ENCODE peak calls at places on chromosomes 11 and 22, in ten cellular contexts. One of them, this sample, is unnamed.

GRCh38 chr22:22666307-22667091 is 22.1 kb downstream of the GGTLC2 start:
- DNase-seq in cardiac muscle cell: no peak
- DNase-seq in AG04449: no peak
- DNase-seq in astrocyte of the spinal cord: peak; percentile 9
- DNase-seq in HAP-1: no peak
- DNase-seq in fibroblast of the aortic adventitia: peak; percentile 37
- DNase-seq in sigmoid colon: no peak
- DNase-seq in tibial artery: no peak
- DNase-seq in cardiac fibroblast: peak; percentile 54
- DNase-seq in skeletal muscle cell: no peak
- DNase-seq in this sample: peak; percentile 70

GRCh38 chr11:2549080-2549479 is 104.3 kb downstream of the KCNQ1 start:
- DNase-seq in cardiac muscle cell: no peak
- DNase-seq in AG04449: no peak
- DNase-seq in astrocyte of the spinal cord: no peak
- DNase-seq in HAP-1: no peak
- DNase-seq in fibroblast of the aortic adventitia: no peak
- DNase-seq in sigmoid colon: peak; percentile 55
- DNase-seq in tibial artery: peak; percentile 38
- DNase-seq in cardiac fibroblast: no peak
- DNase-seq in skeletal muscle cell: no peak
- DNase-seq in this sample: no peak

GRCh38 chr11:133934599-133935550 is 21.9 kb downstream of the IGSF9B start:
- DNase-seq in cardiac muscle cell: peak; percentile 35
- DNase-seq in AG04449: no peak
- DNase-seq in astrocyte of the spinal cord: no peak
- DNase-seq in HAP-1: no peak
- DNase-seq in fibroblast of the aortic adventitia: peak; percentile 76
- DNase-seq in sigmoid colon: no peak
- DNase-seq in tibial artery: no peak
- DNase-seq in cardiac fibroblast: peak; percentile 91
- DNase-seq in skeletal muscle cell: no peak
- DNase-seq in this sample: peak; percentile 60

GRCh38 chr11:117019871-117020270 is 78.4 kb downstream of the SIK3 start:
- DNase-seq in cardiac muscle cell: no peak
- DNase-seq in AG04449: no peak
- DNase-seq in astrocyte of the spinal cord: no peak
- DNase-seq in HAP-1: no peak
- DNase-seq in fibroblast of the aortic adventitia: no peak
- DNase-seq in sigmoid colon: no peak
- DNase-seq in tibial artery: no peak
- DNase-seq in cardiac fibroblast: no peak
- DNase-seq in skeletal muscle cell: no peak
- DNase-seq in this sample: no peak

GRCh38 chr11:70467196-70468085 is 69.1 kb downstream of the CTTN start:
- DNase-seq in cardiac muscle cell: peak; percentile 77
- DNase-seq in AG04449: no peak
- DNase-seq in astrocyte of the spinal cord: peak; percentile 45
- DNase-seq in HAP-1: peak; percentile 43
- DNase-seq in fibroblast of the aortic adventitia: peak; percentile 60
- DNase-seq in sigmoid colon: no peak
- DNase-seq in tibial artery: no peak
- DNase-seq in cardiac fibroblast: peak; percentile 65
- DNase-seq in skeletal muscle cell: no peak
- DNase-seq in this sample: peak; percentile 80

GRCh38 chr11:57938351-57938750 is 85.3 kb upstream of the OR9Q1 start:
- DNase-seq in cardiac muscle cell: no peak
- DNase-seq in AG04449: no peak
- DNase-seq in astrocyte of the spinal cord: no peak
- DNase-seq in HAP-1: no peak
- DNase-seq in fibroblast of the aortic adventitia: no peak
- DNase-seq in sigmoid colon: no peak
- DNase-seq in tibial artery: no peak
- DNase-seq in cardiac fibroblast: no peak
- DNase-seq in skeletal muscle cell: no peak
- DNase-seq in this sample: no peak

GRCh38 chr11:96579642-96580041 is 189.8 kb downstream of the JRKL start:
- DNase-seq in cardiac muscle cell: no peak
- DNase-seq in AG04449: no peak
- DNase-seq in astrocyte of the spinal cord: no peak
- DNase-seq in HAP-1: no peak
- DNase-seq in fibroblast of the aortic adventitia: no peak
- DNase-seq in sigmoid colon: no peak
- DNase-seq in tibial artery: no peak
- DNase-seq in cardiac fibroblast: no peak
- DNase-seq in skeletal muscle cell: no peak
- DNase-seq in this sample: no peak

GRCh38 chr22:50342651-50343540 is at the start of gene PPP6R2:
- DNase-seq in cardiac muscle cell: peak; percentile 87
- DNase-seq in AG04449: no peak
- DNase-seq in astrocyte of the spinal cord: peak; percentile 56
- DNase-seq in HAP-1: peak; percentile 52
- DNase-seq in fibroblast of the aortic adventitia: peak; percentile 47
- DNase-seq in sigmoid colon: peak; percentile 90
- DNase-seq in tibial artery: peak; percentile 89
- DNase-seq in cardiac fibroblast: peak; percentile 73
- DNase-seq in skeletal muscle cell: no peak
- DNase-seq in this sample: peak; percentile 93

GRCh38 chr22:39241632-39242388 is 3.0 kb downstream of the PDGFB start:
- DNase-seq in cardiac muscle cell: no peak
- DNase-seq in AG04449: no peak
- DNase-seq in astrocyte of the spinal cord: no peak
- DNase-seq in HAP-1: no peak
- DNase-seq in fibroblast of the aortic adventitia: no peak
- DNase-seq in sigmoid colon: no peak
- DNase-seq in tibial artery: no peak
- DNase-seq in cardiac fibroblast: no peak
- DNase-seq in skeletal muscle cell: no peak
- DNase-seq in this sample: no peak

GRCh38 chr22:39242389-39242808 is 2.4 kb downstream of the PDGFB start:
- DNase-seq in cardiac muscle cell: peak; percentile 54
- DNase-seq in AG04449: no peak
- DNase-seq in astrocyte of the spinal cord: no peak
- DNase-seq in HAP-1: no peak
- DNase-seq in fibroblast of the aortic adventitia: no peak
- DNase-seq in sigmoid colon: no peak
- DNase-seq in tibial artery: no peak
- DNase-seq in cardiac fibroblast: no peak
- DNase-seq in skeletal muscle cell: no peak
- DNase-seq in this sample: peak; percentile 72

GRCh38 chr22:39239561-39240423 is 5.0 kb downstream of the PDGFB start:
- DNase-seq in cardiac muscle cell: no peak
- DNase-seq in AG04449: no peak
- DNase-seq in astrocyte of the spinal cord: no peak
- DNase-seq in HAP-1: no peak
- DNase-seq in fibroblast of the aortic adventitia: no peak
- DNase-seq in sigmoid colon: no peak
- DNase-seq in tibial artery: no peak
- DNase-seq in cardiac fibroblast: no peak
- DNase-seq in skeletal muscle cell: no peak
- DNase-seq in this sample: no peak

GRCh38 chr22:39242809-39243442 is 1.9 kb downstream of the PDGFB start:
- DNase-seq in cardiac muscle cell: no peak
- DNase-seq in AG04449: no peak
- DNase-seq in astrocyte of the spinal cord: no peak
- DNase-seq in HAP-1: no peak
- DNase-seq in fibroblast of the aortic adventitia: no peak
- DNase-seq in sigmoid colon: no peak
- DNase-seq in tibial artery: no peak
- DNase-seq in cardiac fibroblast: no peak
- DNase-seq in skeletal muscle cell: no peak
- DNase-seq in this sample: peak; percentile 53

DNA sequence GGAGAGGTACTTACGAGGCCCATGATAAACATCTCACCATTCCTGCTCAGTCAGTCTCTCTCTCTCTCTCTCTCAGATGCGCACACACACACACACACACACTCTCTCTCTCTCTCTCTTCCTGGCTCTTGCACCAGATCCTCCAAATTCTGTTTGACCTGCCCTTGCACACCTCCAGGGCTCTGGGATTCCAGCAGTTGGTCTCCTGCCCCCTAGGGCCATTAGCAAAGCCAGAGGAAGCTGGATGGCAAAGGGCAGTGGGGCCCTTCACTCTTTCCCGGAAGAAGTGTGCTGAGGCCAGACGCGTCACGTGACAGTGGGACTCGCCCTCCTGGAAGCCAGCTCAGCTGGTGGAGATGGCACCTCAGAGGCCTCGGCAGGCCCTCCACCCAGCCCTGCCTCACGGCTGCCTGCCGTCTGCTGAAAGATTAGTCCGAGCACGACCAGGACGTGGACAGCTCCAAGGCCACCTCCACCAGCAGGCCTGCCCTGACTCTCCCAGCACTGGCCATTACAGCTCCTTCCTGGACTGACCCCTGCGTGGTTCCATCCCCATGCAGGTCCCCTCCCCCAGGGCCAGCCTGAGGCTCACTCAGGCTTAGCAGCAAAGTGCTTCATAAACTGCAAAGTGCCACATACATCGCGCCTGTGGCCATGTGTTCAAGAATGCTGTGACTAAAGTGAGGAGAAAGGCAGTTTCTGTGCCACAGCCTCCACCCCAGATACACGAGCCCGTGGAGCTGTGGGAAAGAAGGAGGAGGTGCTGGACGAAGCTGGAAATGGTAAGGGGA is 3.7 kb downstream of the PDGFB start:
- DNase-seq in cardiac muscle cell: no peak
- DNase-seq in AG04449: no peak
- DNase-seq in astrocyte of the spinal cord: no peak
- DNase-seq in HAP-1: no peak
- DNase-seq in fibroblast of the aortic adventitia: no peak
- DNase-seq in sigmoid colon: peak; percentile 86
- DNase-seq in tibial artery: no peak
- DNase-seq in cardiac fibroblast: no peak
- DNase-seq in skeletal muscle cell: no peak
- DNase-seq in this sample: peak; percentile 35
- H3K4me3 ChIP-seq in cardiac muscle cell: no peak overlapping the region
- H3K4me3 ChIP-seq in AG04449: no peak overlapping the region
- H3K4me3 ChIP-seq in astrocyte of the spinal cord: no peak overlapping the region
- H3K4me3 ChIP-seq in HAP-1: no peak overlapping the region
- H3K4me3 ChIP-seq in fibroblast of the aortic adventitia: no peak overlapping the region
- H3K4me3 ChIP-seq in sigmoid colon: peak overlapping the region; percentile 57
- H3K4me3 ChIP-seq in tibial artery: peak overlapping the region; percentile 48
- H3K4me3 ChIP-seq in cardiac fibroblast: no peak overlapping the region
- H3K4me3 ChIP-seq in skeletal muscle cell: no peak overlapping the region
- H3K4me3 ChIP-seq in this sample: no peak overlapping the region

DNA sequence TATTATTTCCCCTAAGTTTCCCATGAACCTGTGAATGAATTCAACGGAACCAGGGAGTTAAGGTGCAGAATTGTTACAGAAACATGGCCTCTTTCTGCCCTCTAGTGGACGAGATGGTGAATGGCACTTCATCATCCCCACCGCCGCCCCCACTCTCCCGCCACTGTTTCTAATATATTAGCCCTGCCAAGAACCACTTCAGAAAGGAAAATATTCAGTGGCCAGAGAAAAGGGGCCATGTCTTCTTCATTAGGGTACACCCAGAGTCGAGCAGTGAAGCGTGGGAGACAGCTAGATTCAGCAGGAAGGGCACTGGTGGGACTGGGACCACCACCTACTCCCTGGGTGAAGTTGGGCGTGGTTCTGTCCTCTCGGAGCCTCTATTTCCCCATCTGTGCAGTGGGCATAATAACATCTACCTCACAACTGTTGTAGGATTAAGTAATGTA is 46.4 kb upstream of the SYT13 start:
- DNase-seq in cardiac muscle cell: peak; percentile 67
- DNase-seq in AG04449: no peak
- DNase-seq in astrocyte of the spinal cord: peak; percentile 30
- DNase-seq in HAP-1: peak; percentile 48
- DNase-seq in fibroblast of the aortic adventitia: peak; percentile 45
- DNase-seq in sigmoid colon: peak; percentile 72
- DNase-seq in tibial artery: peak; percentile 72
- DNase-seq in cardiac fibroblast: peak; percentile 64
- DNase-seq in skeletal muscle cell: no peak
- DNase-seq in this sample: peak; percentile 62
- H3K4me3 ChIP-seq in cardiac muscle cell: no peak overlapping the region
- H3K4me3 ChIP-seq in AG04449: no peak overlapping the region
- H3K4me3 ChIP-seq in astrocyte of the spinal cord: no peak overlapping the region
- H3K4me3 ChIP-seq in HAP-1: no peak overlapping the region
- H3K4me3 ChIP-seq in fibroblast of the aortic adventitia: no peak overlapping the region
- H3K4me3 ChIP-seq in sigmoid colon: peak overlapping the region; percentile 22
- H3K4me3 ChIP-seq in tibial artery: peak overlapping the region; percentile 30
- H3K4me3 ChIP-seq in cardiac fibroblast: no peak overlapping the region
- H3K4me3 ChIP-seq in skeletal muscle cell: no peak overlapping the region
- H3K4me3 ChIP-seq in this sample: no peak overlapping the region

GRCh38 chr11:123653997-123654565 is 343 bp downstream of the SCN3B start:
- DNase-seq in cardiac muscle cell: peak; percentile 85
- DNase-seq in AG04449: no peak
- DNase-seq in astrocyte of the spinal cord: peak; percentile 42
- DNase-seq in HAP-1: no peak
- DNase-seq in fibroblast of the aortic adventitia: peak; percentile 35
- DNase-seq in sigmoid colon: peak; percentile 66
- DNase-seq in tibial artery: no peak
- DNase-seq in cardiac fibroblast: peak; percentile 45
- DNase-seq in skeletal muscle cell: no peak
- DNase-seq in this sample: peak; percentile 74

GRCh38 chr11:123645576-123645975 is 8.8 kb downstream of the SCN3B start:
- DNase-seq in cardiac muscle cell: no peak
- DNase-seq in AG04449: no peak
- DNase-seq in astrocyte of the spinal cord: no peak
- DNase-seq in HAP-1: no peak
- DNase-seq in fibroblast of the aortic adventitia: no peak
- DNase-seq in sigmoid colon: no peak
- DNase-seq in tibial artery: no peak
- DNase-seq in cardiac fibroblast: no peak
- DNase-seq in skeletal muscle cell: no peak
- DNase-seq in this sample: no peak

GRCh38 chr11:123653405-123653996 is 923 bp downstream of the SCN3B start:
- DNase-seq in cardiac muscle cell: no peak
- DNase-seq in AG04449: no peak
- DNase-seq in astrocyte of the spinal cord: peak; percentile 4
- DNase-seq in HAP-1: no peak
- DNase-seq in fibroblast of the aortic adventitia: no peak
- DNase-seq in sigmoid colon: no peak
- DNase-seq in tibial artery: no peak
- DNase-seq in cardiac fibroblast: no peak
- DNase-seq in skeletal muscle cell: no peak
- DNase-seq in this sample: no peak

GRCh38 chr11:123654566-123655081 is at the start of gene SCN3B:
- DNase-seq in cardiac muscle cell: peak; percentile 90
- DNase-seq in AG04449: no peak
- DNase-seq in astrocyte of the spinal cord: peak; percentile 70
- DNase-seq in HAP-1: peak; percentile 70
- DNase-seq in fibroblast of the aortic adventitia: peak; percentile 59
- DNase-seq in sigmoid colon: peak; percentile 71
- DNase-seq in tibial artery: no peak
- DNase-seq in cardiac fibroblast: peak; percentile 62
- DNase-seq in skeletal muscle cell: peak; percentile 26
- DNase-seq in this sample: peak; percentile 88

DNA sequence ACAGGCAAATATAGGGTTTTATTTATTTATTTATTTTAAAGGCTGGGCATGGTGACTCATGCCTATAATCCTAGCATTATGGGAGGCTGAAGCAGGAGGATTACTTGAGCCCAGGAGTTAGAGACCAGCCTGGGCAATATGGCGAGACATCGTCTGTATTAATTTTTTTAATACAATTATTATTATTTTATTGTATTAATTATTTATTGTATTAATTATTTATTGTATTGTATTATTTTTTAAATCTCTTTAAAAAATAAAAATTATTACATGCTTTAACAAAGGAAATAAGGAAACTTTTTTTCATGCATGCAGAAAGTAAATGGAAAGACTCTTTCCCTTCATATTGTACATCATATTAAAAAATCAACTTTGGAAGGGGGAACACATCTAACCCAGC is 3.5 kb downstream of the SCN3B start:
- DNase-seq in cardiac muscle cell: no peak
- DNase-seq in AG04449: no peak
- DNase-seq in astrocyte of the spinal cord: no peak
- DNase-seq in HAP-1: no peak
- DNase-seq in fibroblast of the aortic adventitia: no peak
- DNase-seq in sigmoid colon: no peak
- DNase-seq in tibial artery: no peak
- DNase-seq in cardiac fibroblast: no peak
- DNase-seq in skeletal muscle cell: no peak
- DNase-seq in this sample: no peak
- H3K4me3 ChIP-seq in cardiac muscle cell: no peak overlapping the region
- H3K4me3 ChIP-seq in AG04449: no peak overlapping the region
- H3K4me3 ChIP-seq in astrocyte of the spinal cord: no peak overlapping the region
- H3K4me3 ChIP-seq in HAP-1: no peak overlapping the region
- H3K4me3 ChIP-seq in fibroblast of the aortic adventitia: no peak overlapping the region
- H3K4me3 ChIP-seq in sigmoid colon: no peak overlapping the region
- H3K4me3 ChIP-seq in tibial artery: no peak overlapping the region
- H3K4me3 ChIP-seq in cardiac fibroblast: no peak overlapping the region
- H3K4me3 ChIP-seq in skeletal muscle cell: no peak overlapping the region
- H3K4me3 ChIP-seq in this sample: no peak overlapping the region

GRCh38 chr11:77049081-77049480 is 14.9 kb downstream of the B3GNT6 start:
- DNase-seq in cardiac muscle cell: no peak
- DNase-seq in AG04449: no peak
- DNase-seq in astrocyte of the spinal cord: no peak
- DNase-seq in HAP-1: peak; percentile 48
- DNase-seq in fibroblast of the aortic adventitia: no peak
- DNase-seq in sigmoid colon: peak; percentile 46
- DNase-seq in tibial artery: no peak
- DNase-seq in cardiac fibroblast: no peak
- DNase-seq in skeletal muscle cell: no peak
- DNase-seq in this sample: no peak

GRCh38 chr11:77046060-77046501 is 11.9 kb downstream of the B3GNT6 start:
- DNase-seq in cardiac muscle cell: peak; percentile 63
- DNase-seq in AG04449: no peak
- DNase-seq in astrocyte of the spinal cord: no peak
- DNase-seq in HAP-1: peak; percentile 35
- DNase-seq in fibroblast of the aortic adventitia: no peak
- DNase-seq in sigmoid colon: peak; percentile 66
- DNase-seq in tibial artery: no peak
- DNase-seq in cardiac fibroblast: peak; percentile 12
- DNase-seq in skeletal muscle cell: no peak
- DNase-seq in this sample: peak; percentile 76

GRCh38 chr11:77044886-77045285 is 10.7 kb downstream of the B3GNT6 start:
- DNase-seq in cardiac muscle cell: no peak
- DNase-seq in AG04449: no peak
- DNase-seq in astrocyte of the spinal cord: no peak
- DNase-seq in HAP-1: no peak
- DNase-seq in fibroblast of the aortic adventitia: no peak
- DNase-seq in sigmoid colon: no peak
- DNase-seq in tibial artery: no peak
- DNase-seq in cardiac fibroblast: no peak
- DNase-seq in skeletal muscle cell: no peak
- DNase-seq in this sample: no peak

GRCh38 chr11:77044356-77044755 is 10.2 kb downstream of the B3GNT6 start:
- DNase-seq in cardiac muscle cell: no peak
- DNase-seq in AG04449: no peak
- DNase-seq in astrocyte of the spinal cord: no peak
- DNase-seq in HAP-1: no peak
- DNase-seq in fibroblast of the aortic adventitia: no peak
- DNase-seq in sigmoid colon: no peak
- DNase-seq in tibial artery: no peak
- DNase-seq in cardiac fibroblast: no peak
- DNase-seq in skeletal muscle cell: no peak
- DNase-seq in this sample: no peak

DNA sequence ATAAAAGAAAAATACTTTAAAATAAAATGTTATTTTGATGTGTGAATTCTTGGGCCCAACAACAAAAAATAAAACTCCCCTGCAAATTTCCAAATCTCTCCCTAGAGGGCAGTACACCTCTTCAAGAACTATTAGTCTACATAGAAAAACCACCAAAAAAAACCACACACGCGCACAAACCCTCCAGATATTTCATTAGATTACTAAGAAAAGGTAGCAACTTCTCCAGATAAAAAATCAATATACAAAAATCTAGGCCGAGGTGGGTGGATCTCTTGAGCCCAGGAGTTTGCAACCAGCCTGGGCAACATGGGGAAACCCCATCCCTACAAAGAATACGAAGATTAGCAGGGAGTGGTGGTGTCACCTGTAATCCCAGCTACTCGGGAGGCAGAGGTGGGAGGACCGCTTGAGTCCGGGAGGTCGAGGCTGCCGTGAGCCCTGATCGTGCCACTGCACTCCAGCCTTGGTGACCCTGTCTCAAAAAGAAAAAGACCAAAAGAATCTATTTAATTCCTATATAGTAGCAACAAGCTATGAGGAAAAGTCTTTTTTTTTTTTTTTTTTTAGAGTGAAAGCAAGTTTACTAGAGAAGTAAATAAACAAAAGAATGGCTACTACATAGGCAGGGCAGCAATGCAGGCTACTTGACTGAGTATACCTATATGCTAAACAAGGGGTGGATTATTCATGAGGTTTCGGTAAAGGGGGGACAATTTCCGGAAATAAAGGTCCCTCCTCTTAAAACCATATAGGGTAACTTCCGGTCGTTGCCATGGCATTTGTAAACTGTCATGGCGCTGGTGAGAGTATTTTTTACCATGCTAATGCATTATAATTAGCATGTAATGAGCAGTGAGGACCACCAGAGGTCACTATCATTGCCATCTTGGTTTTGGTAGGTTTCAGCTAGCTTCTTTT is 13.1 kb downstream of the B3GNT6 start:
- DNase-seq in cardiac muscle cell: peak; percentile 89
- DNase-seq in AG04449: peak; percentile 65
- DNase-seq in astrocyte of the spinal cord: peak; percentile 95
- DNase-seq in HAP-1: peak; percentile 85
- DNase-seq in fibroblast of the aortic adventitia: peak; percentile 97
- DNase-seq in sigmoid colon: peak; percentile 89
- DNase-seq in tibial artery: peak; percentile 82
- DNase-seq in cardiac fibroblast: peak; percentile 95
- DNase-seq in skeletal muscle cell: peak; percentile 60
- DNase-seq in this sample: peak; percentile 79
- H3K4me3 ChIP-seq in cardiac muscle cell: peak overlapping the region; percentile 19
- H3K4me3 ChIP-seq in AG04449: peak overlapping the region; percentile 52
- H3K4me3 ChIP-seq in astrocyte of the spinal cord: peak overlapping the region; percentile 47
- H3K4me3 ChIP-seq in HAP-1: peak overlapping the region; percentile 14
- H3K4me3 ChIP-seq in fibroblast of the aortic adventitia: peak overlapping the region; percentile 62
- H3K4me3 ChIP-seq in sigmoid colon: peak overlapping the region; percentile 33
- H3K4me3 ChIP-seq in tibial artery: peak overlapping the region; percentile 40
- H3K4me3 ChIP-seq in cardiac fibroblast: peak overlapping the region; percentile 38
- H3K4me3 ChIP-seq in skeletal muscle cell: peak overlapping the region; percentile 42
- H3K4me3 ChIP-seq in this sample: no peak overlapping the region